ENCODE peak calls at places on chromosomes 16 and 17, in six cellular contexts. T is HAP-1; Q is SJCRH30; B is psoas muscle; A is CD4-positive, CD25-positive, alpha-beta regulatory T cell; G is mesendoderm. M is an unnamed sample.

GRCh38 chr17:7258731-7259554 is 3.3 kb downstream of the CLDN7 start:
- DNase-seq in T (no peak), Q (no peak), B (no peak), A (no peak), G (no peak), M (peak; percentile 80)

GRCh38 chr17:48637323-48638260 is 11.4 kb upstream of the HOXB9 start:
- DNase-seq in T (no peak), Q (no peak), B (no peak), A (no peak), G (no peak), M (no peak)

GRCh38 chr17:15651001-15651582 is 31.6 kb upstream of the FBXW10B start:
- DNase-seq in T (no peak), Q (peak; percentile 63), B (no peak), A (no peak), G (no peak), M (no peak)

GRCh38 chr17:20174588-20175265 is 165.6 kb downstream of the SPECC1 start:
- DNase-seq in T (no peak), Q (no peak), B (no peak), A (no peak), G (no peak), M (no peak)

GRCh38 chr16:86931410-86931941 is 353.1 kb downstream of the FOXL1 start:
- DNase-seq in T (no peak), Q (peak; percentile 26), B (no peak), A (no peak), G (peak; percentile 48), M (no peak)

GRCh38 chr16:23375643-23376042 is 73.5 kb downstream of the SCNN1B start:
- DNase-seq in T (no peak), Q (no peak), B (no peak), A (no peak), G (no peak), M (no peak)

GRCh38 chr17:55249861-55250260 is 14.9 kb upstream of the HLF start:
- DNase-seq in T (no peak), Q (no peak), B (no peak), A (no peak), G (no peak), M (no peak)

GRCh38 chr17:614637-615546 is 99.7 kb downstream of the VPS53 start:
- DNase-seq in T (no peak), Q (no peak), B (no peak), A (no peak), G (no peak), M (no peak)

GRCh38 chr17:75098861-75099260 is 10.9 kb upstream of the ARMC7 start:
- DNase-seq in T (no peak), Q (no peak), B (no peak), A (no peak), G (no peak), M (no peak)

GRCh38 chr17:80485846-80486245 is 9.4 kb upstream of the NPTX1 start:
- DNase-seq in T (no peak), Q (peak; percentile 65), B (no peak), A (no peak), G (no peak), M (no peak)
- H3K27me3 ChIP-seq in T (peaks cover 3% of the 10 kb centered on the region), Q (peaks cover 59% of the 10 kb centered on the region), B (peaks cover 40% of the 10 kb centered on the region), A (peaks cover 3% of the 10 kb centered on the region), G (peaks cover 4% of the 10 kb centered on the region), M (peaks cover 14% of the 10 kb centered on the region)

DNA sequence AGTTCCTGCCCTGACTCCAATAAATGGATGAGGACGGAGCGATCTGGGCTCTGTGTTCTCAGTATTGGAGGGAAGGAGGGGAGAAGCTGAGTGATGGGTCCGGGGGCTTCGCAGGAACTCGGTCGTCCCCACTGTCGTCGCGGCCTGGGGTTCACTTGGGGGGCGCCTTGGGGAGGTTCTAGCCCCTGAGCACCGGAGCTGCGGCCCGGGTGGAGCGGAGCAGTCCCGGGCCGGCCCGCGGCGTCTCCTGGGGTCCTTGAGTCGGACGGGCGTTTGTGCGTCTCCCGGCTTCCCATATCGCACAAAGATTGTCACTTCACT is 600 bp upstream of the HBM start:
- DNase-seq in T (no peak), Q (no peak), B (no peak), A (no peak), G (peak; percentile 44), M (no peak)
- H3K27me3 ChIP-seq in T (no peaks in the 10 kb centered on the region), Q (no peaks in the 10 kb centered on the region), B (peaks cover 64% of the 10 kb centered on the region), A (peaks cover 4% of the 10 kb centered on the region), G (peaks cover 31% of the 10 kb centered on the region), M (peaks cover 5% of the 10 kb centered on the region)

GRCh38 chr17:6070895-6071511 is 824 bp downstream of the WSCD1 start:
- DNase-seq in T (peak; percentile 2), Q (peak; percentile 60), B (no peak), A (no peak), G (peak; percentile 27), M (no peak)

GRCh38 chr17:6072611-6073010 is 2.4 kb downstream of the WSCD1 start:
- DNase-seq in T (no peak), Q (no peak), B (no peak), A (no peak), G (no peak), M (no peak)

GRCh38 chr17:6071528-6072065 is 1.4 kb downstream of the WSCD1 start:
- DNase-seq in T (no peak), Q (no peak), B (no peak), A (no peak), G (no peak), M (no peak)

GRCh38 chr17:6073620-6074019 is 3.4 kb downstream of the WSCD1 start:
- DNase-seq in T (no peak), Q (no peak), B (peak; percentile 15), A (no peak), G (no peak), M (no peak)

DNA sequence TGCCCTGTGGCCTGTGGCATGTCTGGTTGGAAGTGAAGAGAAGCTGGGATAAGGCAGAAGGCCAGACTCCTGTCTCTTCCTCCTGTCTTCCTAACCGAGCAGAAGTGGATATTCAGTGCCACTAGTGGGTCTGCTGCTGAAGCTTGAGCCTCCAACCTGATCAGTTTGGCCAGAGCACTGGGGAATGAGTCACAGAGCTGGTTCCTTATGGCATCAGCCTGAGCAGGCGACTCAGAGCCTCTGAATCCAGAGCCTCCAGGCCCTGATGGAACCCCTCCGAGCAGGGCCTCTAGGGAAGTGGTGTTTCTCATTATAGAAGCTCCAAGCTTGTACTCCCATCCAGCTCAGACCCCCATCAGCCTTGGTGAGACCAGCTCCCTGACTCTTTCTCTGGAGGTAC is 2.0 kb downstream of the WSCD1 start:
- DNase-seq in T (no peak), Q (no peak), B (no peak), A (no peak), G (no peak), M (no peak)
- H3K27me3 ChIP-seq in T (peaks cover 2% of the 10 kb centered on the region), Q (no peaks in the 10 kb centered on the region), B (no peaks in the 10 kb centered on the region), A (peaks cover 12% of the 10 kb centered on the region), G (no peaks in the 10 kb centered on the region), M (no peaks in the 10 kb centered on the region)

GRCh38 chr16:79757163-79757562 is 156.6 kb upstream of the MAF start:
- DNase-seq in T (no peak), Q (no peak), B (no peak), A (no peak), G (peak; percentile 38), M (no peak)

GRCh38 chr16:79757968-79758367 is 157.4 kb upstream of the MAF start:
- DNase-seq in T (no peak), Q (no peak), B (no peak), A (no peak), G (no peak), M (no peak)

GRCh38 chr16:79762217-79762616 is 161.7 kb upstream of the MAF start:
- DNase-seq in T (no peak), Q (no peak), B (no peak), A (no peak), G (no peak), M (no peak)

GRCh38 chr16:79756571-79756970 is 156.0 kb upstream of the MAF start:
- DNase-seq in T (no peak), Q (no peak), B (no peak), A (no peak), G (no peak), M (no peak)

GRCh38 chr16:79758615-79759346 is 158.2 kb upstream of the MAF start:
- DNase-seq in T (peak; percentile 70), Q (no peak), B (no peak), A (no peak), G (no peak), M (no peak)
- H3K27me3 ChIP-seq in T (no peaks in the 10 kb centered on the region), Q (no peaks in the 10 kb centered on the region), B (no peaks in the 10 kb centered on the region), A (no peaks in the 10 kb centered on the region), G (no peaks in the 10 kb centered on the region), M (no peaks in the 10 kb centered on the region)

GRCh38 chr17:29645516-29646051 is 22.9 kb upstream of the CORO6 start:
- DNase-seq in T (no peak), Q (no peak), B (peak; percentile 90), A (no peak), G (no peak), M (peak; percentile 61)
- H3K27me3 ChIP-seq in T (no peaks in the 10 kb centered on the region), Q (no peaks in the 10 kb centered on the region), B (no peaks in the 10 kb centered on the region), A (no peaks in the 10 kb centered on the region), G (no peaks in the 10 kb centered on the region), M (no peaks in the 10 kb centered on the region)